ENCODE peak calls at places on chromosomes 13 and 19, in four cellular contexts. J is cardiac muscle cell, N is breast epithelium, R is A673. C is an unnamed sample.

GRCh38 chr13:78867655-78868054 is 208.7 kb upstream of the OBI1 start:
- DNase-seq in N (no peak), J (no peak), R (no peak), C (no peak)

GRCh38 chr13:39105110-39105509 is 66.9 kb downstream of the NHLRC3 start:
- DNase-seq in N (no peak), J (peak), R (peak), C (no peak)

GRCh38 chr13:87671031-87671823 is at the start of gene SLITRK5:
- DNase-seq in R (peak), J (peak), N (peak), C (peak)

GRCh38 chr13:36819811-36820140 is 754 bp downstream of the RFXAP start:
- DNase-seq in J (peak), N (no peak), R (peak), C (no peak)

GRCh38 chr13:40969169-40969901 is 49.8 kb downstream of the ELF1 start:
- DNase-seq in J (no peak), R (no peak), N (no peak), C (no peak)

GRCh38 chr19:720691-721160 is 12.0 kb downstream of the PALM start:
- DNase-seq in J (no peak), N (no peak), R (no peak), C (no peak)

GRCh38 chr13:43297967-43298366 is 274.6 kb downstream of the DNAJC15 start:
- DNase-seq in J (no peak), N (no peak), R (no peak), C (no peak)

GRCh38 chr13:99366075-99366987 is 59.1 kb upstream of the GPR183 start:
- DNase-seq in N (no peak), J (no peak), R (no peak), C (no peak)

GRCh38 chr13:103694471-103694870 is 628.3 kb upstream of the SLC10A2 start:
- DNase-seq in R (no peak), J (peak), N (no peak), C (no peak)

GRCh38 chr19:38266981-38267597 is 2.7 kb downstream of the SPINT2 start:
- DNase-seq in R (no peak), J (no peak), N (no peak), C (no peak)

DNA sequence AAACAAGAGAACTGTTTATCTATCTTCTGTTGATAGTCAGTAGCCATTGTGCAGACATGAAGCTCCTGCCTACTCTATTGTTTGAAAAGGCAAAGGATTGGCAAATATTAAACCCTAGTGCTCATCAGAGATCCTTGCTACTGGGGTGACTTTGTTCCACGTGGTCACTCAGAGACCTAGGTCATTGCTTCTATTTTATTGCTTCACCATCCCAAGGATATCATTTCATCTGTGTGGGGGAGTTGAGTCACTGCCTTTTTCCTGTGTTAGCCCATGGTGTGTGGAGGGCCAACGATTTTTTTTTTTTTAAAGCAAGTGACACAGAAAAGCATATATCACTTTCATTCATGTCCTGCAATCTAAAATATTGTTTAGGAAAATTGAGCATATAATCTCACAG is 254.1 kb upstream of the RXFP2 start:
- DNase-seq in R (no peak), N (no peak), J (no peak), C (no peak)
- H3K27ac ChIP-seq in R (no peak), N (no peak), J (no peak), C (no peak)

DNA sequence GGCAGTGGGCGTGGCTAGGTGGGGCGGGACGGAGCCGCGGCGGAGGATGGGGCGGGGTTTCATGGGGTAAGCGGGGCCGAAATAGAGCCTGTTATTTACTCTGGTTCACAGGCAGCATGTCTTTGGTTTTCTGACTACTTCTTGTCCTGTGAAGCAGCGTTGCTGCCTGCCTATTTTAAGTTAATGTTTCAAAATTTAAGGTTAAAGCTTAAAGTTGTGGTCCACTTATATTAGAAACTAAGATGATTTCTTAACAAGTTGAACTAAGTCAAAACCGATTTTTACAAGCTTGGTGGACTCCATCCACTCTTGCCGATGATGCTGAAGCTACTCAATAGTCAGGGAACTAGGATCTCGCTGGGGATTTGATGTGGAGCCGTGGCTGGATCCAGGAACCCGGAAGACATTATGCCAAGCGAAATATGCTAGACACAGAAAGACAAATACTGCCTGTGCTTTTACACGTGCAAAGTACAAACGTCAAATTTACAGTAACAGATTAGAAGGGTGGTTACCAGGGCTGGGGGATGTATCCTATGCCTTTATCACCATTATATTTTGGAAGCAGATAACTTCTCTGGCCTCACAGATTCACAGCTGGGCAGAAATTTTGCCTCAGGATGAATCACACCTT is 456 bp upstream of the ZNF616 start:
- DNase-seq in N (no peak), J (no peak), R (no peak), C (no peak)
- H3K27ac ChIP-seq in N (peak), J (peak), R (no peak), C (peak)

GRCh38 chr19:42199440-42200115 is 17.9 kb downstream of the DEDD2 start:
- DNase-seq in J (no peak), R (no peak), N (no peak), C (no peak)
- H3K27ac ChIP-seq in J (no peak), R (no peak), N (peak), C (no peak)

DNA sequence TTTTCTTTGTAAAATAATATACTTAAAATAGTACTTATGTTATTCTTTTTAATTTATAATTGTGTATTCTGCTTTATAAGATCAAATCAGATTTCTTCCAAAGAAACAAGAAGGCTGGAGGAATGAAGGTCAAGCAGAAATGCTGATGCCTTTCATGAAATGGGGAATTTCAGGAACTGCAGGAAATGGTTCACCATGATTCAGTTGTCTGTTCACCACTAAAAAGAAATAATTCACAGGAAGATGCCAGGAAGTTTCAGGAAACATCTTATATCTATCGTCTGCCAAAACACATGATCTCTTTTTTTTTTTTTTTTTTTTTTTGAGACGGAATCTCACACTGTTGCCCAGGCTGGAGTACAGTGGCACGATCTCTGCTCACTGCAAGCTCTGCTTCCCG is 15.7 kb upstream of the SCEL start:
- DNase-seq in J (no peak), N (no peak), R (peak), C (no peak)
- H3K27ac ChIP-seq in J (no peak), N (no peak), R (peak), C (no peak)

DNA sequence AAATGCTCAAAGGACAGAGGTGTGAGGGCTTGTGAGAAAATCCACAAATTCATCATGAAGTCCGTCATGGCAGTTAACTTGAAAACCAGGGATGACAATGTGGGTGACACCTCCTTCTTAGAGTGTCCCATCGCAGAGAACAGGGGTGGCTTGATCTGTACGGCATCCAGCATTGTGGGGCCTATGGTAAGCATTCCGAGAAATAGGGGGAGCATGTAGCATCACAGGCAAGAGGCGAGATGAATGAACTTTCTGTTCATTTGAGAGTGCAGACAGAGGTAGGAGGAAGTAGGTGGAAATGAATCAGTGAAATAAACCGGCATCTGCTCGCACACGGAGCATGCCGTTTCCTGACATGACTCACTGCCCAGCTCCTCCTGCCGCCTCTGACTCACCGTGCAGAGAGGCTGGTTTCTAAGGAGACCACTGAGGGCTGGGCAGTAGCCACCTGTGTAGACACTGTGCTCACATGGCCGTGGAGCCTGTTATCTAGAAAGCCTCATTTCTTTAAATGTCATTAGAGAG is 339.0 kb downstream of the RFC3 start:
- DNase-seq in N (peak), J (no peak), R (peak), C (peak)
- H3K27ac ChIP-seq in N (peak), J (no peak), R (no peak), C (no peak)

GRCh38 chr19:4879041-4879440 is 11.6 kb upstream of the PLIN3 start:
- DNase-seq in R (no peak), J (no peak), N (no peak), C (no peak)
- H3K27ac ChIP-seq in R (no peak), J (no peak), N (no peak), C (peak)

DNA sequence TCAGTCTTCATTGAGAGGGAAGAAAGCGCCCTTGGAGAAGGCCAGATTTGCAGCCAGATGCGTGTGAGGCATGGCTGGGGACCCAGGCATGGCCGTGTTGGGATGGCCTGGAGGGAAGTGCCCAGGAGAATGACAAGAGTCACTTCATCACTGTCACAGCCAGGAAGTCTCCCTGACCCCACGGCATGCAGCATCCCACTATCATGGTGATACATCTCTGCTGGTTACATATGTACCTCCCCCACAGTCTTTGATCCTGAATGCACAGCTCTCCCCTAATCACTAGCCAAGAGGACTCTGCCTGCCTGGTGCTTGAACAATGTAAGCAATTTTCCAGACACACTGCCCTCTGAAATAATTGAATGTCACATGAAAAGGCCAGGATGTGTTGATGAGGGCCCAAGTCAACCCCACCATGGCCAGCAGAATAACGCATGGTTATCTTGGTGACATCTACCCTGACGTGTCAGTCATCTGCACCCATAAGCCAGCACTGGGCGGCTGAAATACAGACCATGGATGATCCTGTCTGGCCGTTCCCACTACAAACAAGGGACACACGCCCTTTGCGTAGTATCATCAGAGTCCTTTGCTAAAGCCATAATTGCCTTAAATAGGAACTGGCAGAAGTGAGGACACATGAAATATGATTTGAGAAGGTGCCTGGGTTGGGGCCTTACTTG is 149.7 kb upstream of the SPACA7 start:
- DNase-seq in R (no peak), N (no peak), J (no peak), C (no peak)
- H3K27ac ChIP-seq in R (no peak), N (no peak), J (no peak), C (no peak)